ENCODE peak calls at places on chromosome 2, in seven cellular contexts. I is IMR-90, F is trophoblast cell, M is neuronal stem cell, L is H9, Q is mesendoderm, U is H1. B is an unnamed sample.

GRCh38 chr2:118249970-118250369 is 161.7 kb downstream of the INSIG2 start:
- DNase-seq in I (peak), F (no peak), M (no peak), L (no peak), Q (no peak), U (no peak), B (peak)

GRCh38 chr2:53516650-53517049 is 251.0 kb upstream of the CHAC2 start:
- DNase-seq in I (no peak), F (no peak), M (no peak), L (no peak), Q (no peak), U (no peak), B (no peak)

GRCh38 chr2:230865324-230865765 is 603 bp downstream of the ITM2C start:
- DNase-seq in I (no peak), F (no peak), M (no peak), L (no peak), Q (peak), U (peak), B (peak)

GRCh38 chr2:229087843-229088520 is 183.1 kb downstream of the PID1 start:
- DNase-seq in I (no peak), F (peak), M (no peak), L (no peak), Q (peak), U (no peak), B (no peak)

GRCh38 chr2:149972039-149972438 is 384.5 kb upstream of the MMADHC start:
- DNase-seq in I (peak), F (no peak), M (no peak), L (no peak), Q (no peak), U (no peak), B (no peak)

GRCh38 chr2:54984476-54984875 is 65.8 kb downstream of the RTN4 start:
- DNase-seq in I (no peak), F (no peak), M (no peak), L (no peak), Q (no peak), U (no peak), B (no peak)

GRCh38 chr2:226031962-226032441 is 632.5 kb downstream of the NYAP2 start:
- DNase-seq in I (peak), F (no peak), M (peak), L (no peak), Q (peak), U (no peak), B (peak)

GRCh38 chr2:101787097-101787496 is 89.6 kb downstream of the MAP4K4 start:
- DNase-seq in I (peak), F (no peak), M (no peak), L (no peak), Q (no peak), U (no peak), B (no peak)

GRCh38 chr2:172342611-172343010 is 84.8 kb upstream of the ITGA6 start:
- DNase-seq in I (no peak), F (no peak), M (no peak), L (no peak), Q (no peak), U (no peak), B (no peak)

GRCh38 chr2:174963437-174964400 is 41.5 kb downstream of the CHN1 start:
- DNase-seq in I (no peak), F (no peak), M (no peak), L (no peak), Q (peak), U (no peak), B (no peak)

GRCh38 chr2:174957049-174957448 is 48.1 kb downstream of the CHN1 start:
- DNase-seq in I (no peak), F (no peak), M (no peak), L (no peak), Q (no peak), U (no peak), B (no peak)

GRCh38 chr2:174965551-174965950 is 39.6 kb downstream of the CHN1 start:
- DNase-seq in I (no peak), F (no peak), M (no peak), L (no peak), Q (no peak), U (no peak), B (no peak)

GRCh38 chr2:174964404-174964803 is 40.8 kb downstream of the CHN1 start:
- DNase-seq in I (no peak), F (no peak), M (peak), L (no peak), Q (peak), U (no peak), B (no peak)

GRCh38 chr2:174959787-174960186 is 45.4 kb downstream of the CHN1 start:
- DNase-seq in I (no peak), F (no peak), M (no peak), L (no peak), Q (no peak), U (no peak), B (peak)
- H3K4me2 ChIP-seq in I (no peak), F (no peak), M (no peak), L (no peak), Q (no peak), U (peak), B (no peak)

GRCh38 chr2:120881981-120882788 is 146.5 kb downstream of the GLI2 start:
- DNase-seq in I (no peak), F (no peak), M (no peak), L (no peak), Q (no peak), U (no peak), B (no peak)
- H2AK5ac ChIP-seq in I (peak), F (no peak), M (no peak), L (no peak), Q (no peak), U (no peak), B (no peak)

DNA sequence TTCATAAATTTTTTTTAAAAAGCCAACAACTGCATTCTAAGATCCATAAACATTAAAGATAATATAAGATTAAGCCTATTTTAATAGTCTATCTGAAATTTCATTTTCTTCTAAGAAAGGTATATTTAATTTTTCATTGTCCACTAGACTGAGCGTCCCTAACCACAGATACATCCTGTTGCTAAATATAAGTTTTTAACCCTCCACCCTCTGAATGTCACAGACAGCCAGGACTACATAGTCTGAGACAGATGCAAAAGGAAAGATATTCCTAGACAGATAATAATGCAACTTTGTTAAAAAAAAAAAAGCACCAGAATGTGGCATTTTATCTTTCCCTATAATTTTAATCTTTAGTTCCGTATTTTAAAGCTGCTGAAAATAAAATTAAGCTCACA is 114.6 kb downstream of the ZEB2 start:
- DNase-seq in I (no peak), F (no peak), M (no peak), L (no peak), Q (no peak), U (no peak), B (no peak)
- H3K4me2 ChIP-seq in I (no peak), F (no peak), M (no peak), L (no peak), Q (no peak), U (no peak), B (no peak)

GRCh38 chr2:201127128-201127521 is 11.2 kb downstream of the CFLAR start:
- DNase-seq in I (no peak), F (no peak), M (no peak), L (no peak), Q (no peak), U (no peak), B (no peak)
- H2AK5ac ChIP-seq in I (peak), F (no peak), M (no peak), L (no peak), Q (peak), U (no peak), B (peak)

GRCh38 chr2:168184896-168185513 is 62.4 kb downstream of the STK39 start:
- DNase-seq in I (no peak), F (no peak), M (no peak), L (no peak), Q (no peak), U (no peak), B (no peak)
- H3K4me2 ChIP-seq in I (peak), F (no peak), M (no peak), L (no peak), Q (no peak), U (no peak), B (no peak)

GRCh38 chr2:236935656-236936445 is 149.8 kb upstream of the COPS8 start:
- DNase-seq in I (no peak), F (no peak), M (no peak), L (no peak), Q (no peak), U (peak), B (no peak)
- H2AK5ac ChIP-seq in I (no peak), F (no peak), M (no peak), L (no peak), Q (no peak), U (no peak), B (no peak)

DNA sequence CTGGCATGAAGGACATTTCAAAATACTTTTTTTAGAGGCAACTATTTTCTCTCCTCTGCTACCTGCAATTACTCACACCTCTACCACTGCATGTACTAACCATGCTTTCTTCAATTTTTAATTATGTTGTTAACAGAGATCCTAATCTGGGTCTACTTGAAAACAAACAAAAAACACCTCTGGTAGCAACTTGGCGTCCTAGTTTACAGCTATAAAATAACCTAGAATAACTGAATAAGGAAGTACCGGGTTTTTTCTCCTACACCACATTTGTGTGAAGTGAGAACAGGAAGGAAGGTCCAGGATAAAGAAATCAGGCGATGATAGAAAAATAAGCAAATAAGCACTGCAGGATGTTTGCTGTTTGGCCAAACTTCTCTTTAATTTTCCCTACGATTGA is 633.6 kb downstream of the LRP1B start:
- DNase-seq in I (no peak), F (no peak), M (no peak), L (no peak), Q (no peak), U (no peak), B (no peak)
- H3K4me2 ChIP-seq in I (no peak), F (no peak), M (no peak), L (no peak), Q (no peak), U (no peak), B (no peak)

B was measured in mesenchymal stem cell.